ENCODE peak calls at places on chromosomes 12 and 14, in four cellular contexts. N is GM12878, V is K562, B is HepG2. U is an unnamed sample.

GRCh38 chr14:36659822-36660735 is 1.6 kb upstream of the PAX9 start:
- DNase-seq in N (no peak), V (no peak), B (no peak), U (no peak)

GRCh38 chr12:49705479-49706267 is 1.5 kb downstream of the FMNL3 start:
- DNase-seq in N (no peak), V (no peak), B (peak), U (no peak)

GRCh38 chr12:65810036-65810435 is 14.2 kb upstream of the HMGA2 start:
- DNase-seq in N (no peak), V (no peak), B (no peak), U (no peak)

GRCh38 chr12:82754856-82755255 is 68.2 kb downstream of the TMTC2 start:
- DNase-seq in N (no peak), V (no peak), B (no peak), U (no peak)

GRCh38 chr12:24600559-24600958 is 348.3 kb downstream of the BCAT1 start:
- DNase-seq in N (no peak), V (no peak), B (no peak), U (no peak)

GRCh38 chr14:104686624-104687517 is 2.5 kb upstream of the INF2 start:
- DNase-seq in N (no peak), V (no peak), B (no peak), U (no peak)

GRCh38 chr12:55847603-55848329 is 5.0 kb upstream of the MMP19 start:
- DNase-seq in N (no peak), V (peak), B (peak), U (peak)

GRCh38 chr12:120930032-120930431 is 25.9 kb upstream of the SPPL3 start:
- DNase-seq in N (no peak), V (no peak), B (no peak), U (no peak)

GRCh38 chr14:99790978-99791376 is 2.2 kb upstream of the EML1 start:
- DNase-seq in N (no peak), V (no peak), B (no peak), U (no peak)

GRCh38 chr12:33588082-33588712 is 148.6 kb upstream of the SYT10 start:
- DNase-seq in N (no peak), V (peak), B (no peak), U (no peak)

GRCh38 chr14:103688906-103689902 is 26.0 kb downstream of the XRCC3 start:
- DNase-seq in N (peak), V (no peak), B (no peak), U (no peak)

GRCh38 chr12:44696542-44696941 is 179.6 kb downstream of the NELL2 start:
- DNase-seq in N (no peak), V (no peak), B (no peak), U (no peak)

GRCh38 chr12:128783129-128783574 is 40.6 kb downstream of the SLC15A4 start:
- DNase-seq in N (no peak), V (no peak), B (no peak), U (no peak)

GRCh38 chr12:47882796-47883546 is 21.8 kb downstream of the VDR start:
- DNase-seq in N (peak), V (no peak), B (no peak), U (no peak)

GRCh38 chr12:117882181-117882580 is 86.6 kb downstream of the KSR2 start:
- DNase-seq in N (no peak), V (no peak), B (no peak), U (no peak)

GRCh38 chr14:91269076-91269991 is 24.8 kb upstream of the GPR68 start:
- DNase-seq in N (no peak), V (no peak), B (no peak), U (no peak)

GRCh38 chr12:38934078-38934584 is 28.7 kb upstream of the CPNE8 start:
- DNase-seq in N (no peak), V (peak), B (no peak), U (no peak)

GRCh38 chr12:47980172-47980571 is 16.8 kb downstream of the TMEM106C start:
- DNase-seq in N (no peak), V (no peak), B (no peak), U (no peak)

GRCh38 chr12:108850854-108851573 is 6.4 kb downstream of the SSH1 start:
- DNase-seq in N (peak), V (peak), B (no peak), U (no peak)
- TF ChIP-seq FOXK2 in N (no peak), V (no peak), B (no peak), U (no peak)

DNA sequence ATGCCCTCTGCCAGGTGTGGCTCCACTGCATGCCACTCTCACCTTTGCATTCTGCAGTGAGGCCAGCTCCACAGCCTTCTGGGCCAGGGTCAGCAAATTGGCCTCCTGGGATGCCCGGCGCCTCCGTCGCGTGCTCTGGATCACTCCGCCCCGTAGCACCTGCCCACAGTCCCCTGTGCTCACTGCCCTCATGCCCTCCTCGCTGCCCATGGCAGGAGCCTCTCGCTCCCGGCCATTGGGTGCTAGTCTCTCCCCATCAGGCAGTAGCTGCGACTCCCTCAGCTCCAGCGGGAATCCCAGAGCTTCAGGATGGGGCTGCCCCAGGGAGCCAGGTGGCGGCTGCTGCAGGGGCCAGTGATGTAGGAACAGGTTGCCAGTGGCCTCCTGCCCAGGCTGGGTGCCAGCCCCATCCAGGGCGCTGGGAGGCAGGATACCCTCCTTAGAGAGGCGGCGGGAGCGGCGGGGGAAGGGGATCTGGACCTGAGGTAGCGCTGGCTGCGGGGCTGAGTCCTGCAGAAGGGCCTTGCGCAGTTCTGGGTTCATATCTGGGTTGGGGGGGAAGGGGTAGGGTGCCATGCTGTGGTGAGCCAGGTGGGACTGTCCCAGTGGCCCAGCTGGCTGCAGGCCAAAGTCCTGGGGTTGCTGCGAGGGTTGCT is 24.5 kb upstream of the PNMA1 start:
- DNase-seq in N (no peak), V (no peak), B (no peak), U (no peak)
- TF ChIP-seq FOXK2 in N (no peak), V (no peak), B (no peak), U (no peak)

GRCh38 chr14:97692084-97692483 is 894.9 kb downstream of the VRK1 start:
- DNase-seq in N (no peak), V (no peak), B (no peak), U (no peak)

GRCh38 chr14:97703006-97703760 is 906.0 kb downstream of the VRK1 start:
- DNase-seq in N (peak), V (no peak), B (no peak), U (no peak)

GRCh38 chr14:97699026-97699425 is 901.8 kb downstream of the VRK1 start:
- DNase-seq in N (no peak), V (no peak), B (no peak), U (no peak)

GRCh38 chr14:97697772-97698171 is 900.6 kb downstream of the VRK1 start:
- DNase-seq in N (no peak), V (no peak), B (no peak), U (no peak)
- TF ChIP-seq FOXK2 in N (no peak), V (no peak), B (no peak), U (no peak)

DNA sequence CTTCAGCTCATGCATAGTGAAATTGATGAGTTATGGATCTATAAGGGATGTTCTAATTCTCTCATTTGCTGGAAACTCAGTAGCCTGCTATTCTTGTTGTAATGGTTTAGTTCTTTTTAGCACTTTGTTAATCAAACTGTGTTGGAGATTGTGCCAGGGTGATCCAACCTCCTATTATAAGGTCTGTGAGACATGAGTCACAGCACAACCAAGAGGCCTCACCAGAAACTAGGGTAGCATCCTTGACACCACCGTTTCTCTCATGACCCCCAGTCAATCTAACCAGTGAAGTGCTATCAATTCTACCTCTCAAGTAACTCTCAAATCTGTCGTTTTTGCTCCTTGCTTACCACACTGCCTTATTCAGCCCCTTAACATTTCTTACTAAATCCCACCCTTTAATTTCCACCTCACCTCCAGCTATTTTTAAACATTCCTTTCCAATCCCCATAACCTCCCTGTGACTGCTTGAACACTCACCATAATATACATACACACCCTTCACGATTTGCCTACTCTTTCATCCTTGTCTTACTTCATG is 54.0 kb upstream of the NUDT4 start:
- DNase-seq in N (no peak), V (no peak), B (no peak), U (no peak)
- TF ChIP-seq FOXK2 in N (no peak), V (no peak), B (no peak), U (no peak)

GRCh38 chr12:100824476-100824875 is 29.9 kb downstream of the ANO4 start:
- DNase-seq in N (no peak), V (no peak), B (no peak), U (no peak)
- TF ChIP-seq FOXK2 in N (no peak), V (no peak), B (no peak), U (no peak)

GRCh38 chr12:54197037-54197909 is 8.5 kb upstream of the SMUG1 start:
- DNase-seq in N (no peak), V (no peak), B (no peak), U (no peak)
- TF ChIP-seq FOXK2 in N (no peak), V (no peak), B (no peak), U (no peak)

U was measured in HEK293T.